ENCODE peak calls at places on chromosomes 6 and 20, in four cellular contexts. W, I, E and M are unnamed samples.

GRCh38 chr20:47950103-47950502 is 164.8 kb upstream of the SULF2 start:
- DNase-seq in W (peak), I (no peak), E (no peak), M (no peak)

GRCh38 chr6:34339432-34339831 is 53.0 kb downstream of the NUDT3 start:
- DNase-seq in W (no peak), I (no peak), E (no peak), M (no peak)

GRCh38 chr6:72272958-72273357 is 348.9 kb upstream of the KCNQ5 start:
- DNase-seq in W (peak), I (no peak), E (no peak), M (no peak)

GRCh38 chr20:15162061-15162740 is 824.8 kb upstream of the FLRT3 start:
- DNase-seq in W (no peak), I (no peak), E (no peak), M (no peak)

GRCh38 chr20:57656252-57656820 is 36.1 kb upstream of the ZBP1 start:
- DNase-seq in W (no peak), I (no peak), E (no peak), M (peak)

GRCh38 chr6:111892431-111892830 is 19.2 kb upstream of the FYN start:
- DNase-seq in W (no peak), I (no peak), E (no peak), M (no peak)

GRCh38 chr6:108203189-108204119 is 37.6 kb downstream of the NR2E1 start:
- DNase-seq in W (no peak), I (no peak), E (no peak), M (no peak)

GRCh38 chr20:41171736-41172295 is 34.5 kb downstream of the PLCG1 start:
- DNase-seq in W (no peak), I (no peak), E (no peak), M (no peak)

GRCh38 chr6:3825851-3826581 is 23.2 kb upstream of the FAM50B start:
- DNase-seq in W (peak), I (peak), E (no peak), M (no peak)

GRCh38 chr20:51500936-51501335 is 41.6 kb downstream of the NFATC2 start:
- DNase-seq in W (no peak), I (no peak), E (no peak), M (no peak)

GRCh38 chr6:149094156-149094555 is 223.4 kb upstream of the TAB2 start:
- DNase-seq in W (peak), I (no peak), E (no peak), M (no peak)

GRCh38 chr6:41663558-41663957 is 25.3 kb downstream of the MDFI start:
- DNase-seq in W (no peak), I (no peak), E (no peak), M (no peak)
- TF ChIP-seq CTCF in W (no peak), I (no peak), E (no peak), M (no peak)

DNA sequence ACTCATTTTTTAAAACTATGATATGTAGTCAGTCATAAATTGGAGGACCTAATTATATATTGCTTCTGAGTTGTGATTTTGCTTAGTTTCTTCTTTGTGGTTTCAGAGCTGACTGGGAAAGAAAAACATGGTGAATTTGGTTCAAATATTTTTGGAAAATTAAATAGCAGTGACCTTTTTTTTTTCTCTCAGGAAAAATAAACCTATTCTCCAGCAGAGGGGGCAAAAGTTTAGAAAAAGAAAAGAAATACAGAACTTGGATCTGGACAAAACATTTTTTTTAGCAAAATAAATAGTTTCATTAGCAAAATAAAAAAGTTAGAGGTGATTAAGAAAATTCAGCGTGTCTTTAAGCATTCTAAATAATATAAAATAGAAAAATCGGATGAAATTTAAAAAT is 10.2 kb downstream of the COL10A1 start:
- DNase-seq in W (peak), I (no peak), E (no peak), M (no peak)
- TF ChIP-seq CTCF in W (peak), I (peak), E (peak), M (no peak)

GRCh38 chr6:109383438-109383940 is 1.2 kb upstream of the CD164 start:
- DNase-seq in W (no peak), I (no peak), E (no peak), M (no peak)
- TF ChIP-seq CTCF in W (no peak), I (no peak), E (no peak), M (peak)

GRCh38 chr6:15319677-15320076 is 73.8 kb downstream of the JARID2 start:
- DNase-seq in W (no peak), I (no peak), E (no peak), M (no peak)

GRCh38 chr6:15317934-15318902 is 72.3 kb downstream of the JARID2 start:
- DNase-seq in W (no peak), I (no peak), E (no peak), M (no peak)

GRCh38 chr6:15316754-15317153 is 70.9 kb downstream of the JARID2 start:
- DNase-seq in W (no peak), I (no peak), E (no peak), M (no peak)

GRCh38 chr6:15320683-15321082 is 74.8 kb downstream of the JARID2 start:
- DNase-seq in W (peak), I (no peak), E (no peak), M (no peak)

DNA sequence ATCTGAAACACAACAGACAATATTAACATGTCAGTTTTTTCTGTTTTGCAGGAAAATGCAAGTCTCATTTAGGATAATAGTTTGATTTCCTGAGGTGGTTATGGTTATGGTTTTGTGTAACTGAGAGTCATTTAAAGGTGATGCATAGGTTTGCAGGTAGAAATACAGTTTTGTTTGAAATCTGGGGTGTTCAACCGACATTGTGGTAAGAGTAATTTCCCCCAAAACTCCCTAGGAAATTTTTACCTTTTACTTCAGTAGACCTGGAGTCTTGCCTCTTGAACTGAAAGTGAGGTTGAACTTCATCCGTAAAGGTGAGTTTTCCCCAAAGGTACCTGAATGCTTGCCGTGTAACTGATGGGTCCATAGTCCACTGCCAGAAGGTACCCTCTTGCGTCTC is 71.4 kb downstream of the JARID2 start:
- DNase-seq in W (no peak), I (no peak), E (no peak), M (no peak)
- TF ChIP-seq CTCF in W (no peak), I (no peak), E (no peak), M (no peak)

GRCh38 chr6:131199568-131200272 is 64.5 kb downstream of the AKAP7 start:
- DNase-seq in W (peak), I (no peak), E (peak), M (peak)
- TF ChIP-seq CTCF in W (peak), I (no peak), E (peak), M (peak)

DNA sequence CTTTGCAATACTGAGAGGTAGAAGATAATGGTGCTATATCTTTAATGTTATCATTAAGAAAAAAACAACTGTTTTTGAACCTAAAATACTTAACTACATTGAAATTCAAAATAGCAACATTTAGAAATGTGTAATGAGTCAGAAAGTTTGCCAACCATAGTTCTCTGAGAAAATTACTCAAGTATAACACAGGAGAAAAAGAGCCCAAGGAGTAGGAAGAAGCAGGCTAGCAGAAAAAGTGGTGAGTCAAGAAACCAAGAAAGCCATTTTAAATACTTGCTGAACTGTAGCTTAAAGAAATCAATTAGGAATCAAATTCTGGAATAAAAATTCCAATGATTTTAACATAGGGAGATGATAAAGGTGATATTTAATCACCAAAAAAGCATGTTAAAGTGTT is 181.0 kb upstream of the RSPO3 start:
- DNase-seq in W (peak), I (no peak), E (no peak), M (no peak)
- TF ChIP-seq CTCF in W (no peak), I (no peak), E (no peak), M (no peak)

DNA sequence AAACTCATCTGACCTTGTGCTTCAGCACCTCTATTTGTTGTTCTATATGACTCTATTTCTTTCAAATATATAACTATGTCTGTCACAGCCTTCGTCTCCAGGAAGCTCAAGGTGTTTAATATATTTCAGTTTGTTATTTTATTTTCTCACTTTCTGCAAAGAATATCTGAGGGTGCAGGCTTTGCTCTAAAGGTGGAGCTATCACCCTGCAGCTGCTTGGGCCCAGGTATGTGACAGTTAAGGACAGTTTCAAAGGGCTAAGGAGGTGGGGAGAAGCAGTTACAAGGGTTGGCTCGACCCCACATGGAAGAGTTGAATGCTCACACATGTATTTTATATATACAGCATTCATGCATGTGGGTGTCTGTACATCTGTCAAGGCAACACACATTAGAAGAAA is 405.6 kb downstream of the BTBD9 start:
- DNase-seq in W (no peak), I (no peak), E (no peak), M (no peak)
- TF ChIP-seq CTCF in W (no peak), I (no peak), E (no peak), M (no peak)

GRCh38 chr6:45388328-45388727 is 10.6 kb upstream of the SUPT3H start:
- DNase-seq in W (peak), I (no peak), E (no peak), M (no peak)

GRCh38 chr6:45382391-45382790 is 4.7 kb upstream of the SUPT3H start:
- DNase-seq in W (no peak), I (no peak), E (no peak), M (no peak)

GRCh38 chr6:45387236-45387635 is 9.5 kb upstream of the SUPT3H start:
- DNase-seq in W (peak), I (no peak), E (no peak), M (no peak)
- TF ChIP-seq CTCF in W (no peak), I (no peak), E (no peak), M (no peak)

GRCh38 chr20:24165336-24166126 is 177.0 kb upstream of the GGTLC1 start:
- DNase-seq in W (no peak), I (no peak), E (no peak), M (no peak)

GRCh38 chr20:24166127-24166389 is 177.5 kb upstream of the GGTLC1 start:
- DNase-seq in W (no peak), I (no peak), E (peak), M (no peak)

GRCh38 chr20:24163501-24163900 is 174.9 kb upstream of the GGTLC1 start:
- DNase-seq in W (no peak), I (no peak), E (no peak), M (no peak)

GRCh38 chr20:24166412-24166811 is 177.8 kb upstream of the GGTLC1 start:
- DNase-seq in W (no peak), I (no peak), E (no peak), M (no peak)

DNA sequence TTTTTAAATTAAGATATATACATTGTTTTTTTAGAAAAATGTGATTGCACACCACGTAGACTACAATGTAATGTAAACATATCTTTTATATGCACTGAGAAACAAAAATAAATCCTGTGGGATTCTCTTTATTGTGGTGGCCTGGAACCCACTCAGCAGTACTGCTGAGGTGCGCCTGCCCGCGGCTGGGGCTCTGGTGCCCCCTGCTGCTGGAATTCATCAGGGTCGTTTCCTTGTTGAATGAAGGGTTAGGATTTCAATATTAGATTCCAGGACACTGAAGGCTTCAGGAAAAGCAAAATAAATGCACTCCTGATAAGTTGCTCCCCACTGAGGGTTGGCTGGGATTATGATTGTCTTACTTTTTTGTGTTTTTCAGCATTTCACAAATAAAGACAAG is 175.8 kb upstream of the GGTLC1 start:
- DNase-seq in W (no peak), I (peak), E (peak), M (peak)
- TF ChIP-seq CTCF in W (peak), I (peak), E (peak), M (peak)